ENCODE peak calls at places on chromosomes 16 and 17, in seven cellular contexts. A, R, Y, X, N, L and T are unnamed samples. For H3K4me1, the result is how much of the 10 kb centered on the place peaks cover.

GRCh38 chr17:45907720-45908395 is 13.5 kb downstream of the MAPT start:
- DNase-seq in X (no peak), A (no peak), R (no peak), N (no peak), L (no peak), Y (no peak), T (no peak)

GRCh38 chr16:57263585-57264351 is 18.7 kb downstream of the ARL2BP start:
- DNase-seq in R (peak), A (no peak), N (no peak), Y (no peak), X (no peak), L (no peak), T (no peak)

GRCh38 chr16:9845661-9846361 is 336.4 kb downstream of the GRIN2A start:
- DNase-seq in Y (peak), N (no peak), R (no peak), X (no peak), L (no peak), A (no peak), T (no peak)

GRCh38 chr17:47993031-47993546 is 22.2 kb downstream of the CDK5RAP3 start:
- DNase-seq in X (no peak), L (no peak), N (no peak), Y (no peak), R (no peak), A (no peak), T (no peak)

GRCh38 chr17:55577011-55577586 is 65.8 kb upstream of the SMIM36 start:
- DNase-seq in A (no peak), X (no peak), Y (peak), N (no peak), L (peak), R (peak), T (peak)

GRCh38 chr16:67150833-67151396 is at the start of gene B3GNT9:
- DNase-seq in L (peak), A (no peak), X (peak), R (peak), N (peak), Y (peak), T (no peak)

GRCh38 chr17:30922235-30922993 is 669 bp downstream of the ADAP2 start:
- DNase-seq in R (peak), Y (no peak), A (no peak), X (peak), N (no peak), L (peak), T (peak)

GRCh38 chr17:31696184-31696602 is 162.9 kb downstream of the COPRS start:
- DNase-seq in X (peak), L (peak), Y (peak), N (no peak), R (no peak), A (no peak), T (peak)

GRCh38 chr16:31664683-31665482 is 137.2 kb downstream of the AHSP start:
- DNase-seq in A (no peak), X (no peak), N (no peak), Y (no peak), L (no peak), R (no peak), T (no peak)

GRCh38 chr16:59881366-59881765 is 1147.2 kb upstream of the GOT2 start:
- DNase-seq in R (no peak), L (no peak), N (no peak), A (no peak), X (no peak), Y (no peak), T (no peak)

GRCh38 chr16:86450691-86451090 is 59.6 kb upstream of the FOXF1 start:
- DNase-seq in X (no peak), R (no peak), L (no peak), A (no peak), N (no peak), Y (no peak), T (no peak)

GRCh38 chr16:78675312-78675711 is 575.9 kb downstream of the WWOX start:
- DNase-seq in Y (peak), R (no peak), L (no peak), A (no peak), X (no peak), N (no peak), T (no peak)

GRCh38 chr16:1972490-1972877 is 631 bp downstream of the TBL3 start:
- DNase-seq in N (no peak), R (no peak), L (no peak), Y (no peak), X (no peak), A (no peak), T (no peak)

GRCh38 chr16:87384162-87384999 is 805 bp upstream of the FBXO31 start:
- DNase-seq in A (no peak), R (peak), L (peak), X (peak), N (no peak), Y (no peak), T (no peak)

GRCh38 chr17:50905460-50905803 is 39.3 kb upstream of the TOB1 start:
- DNase-seq in N (no peak), X (no peak), Y (no peak), L (no peak), R (no peak), A (no peak), T (peak)

GRCh38 chr16:89383095-89384003 is 107.0 kb downstream of the ANKRD11 start:
- DNase-seq in R (peak), X (peak), L (no peak), A (no peak), Y (no peak), N (peak), T (peak)

GRCh38 chr17:76879254-76879653 is 11.1 kb downstream of the MGAT5B start:
- DNase-seq in L (no peak), A (no peak), Y (no peak), N (no peak), R (no peak), X (no peak), T (no peak)

GRCh38 chr17:49730078-49730786 is 22.5 kb upstream of the SLC35B1 start:
- DNase-seq in N (no peak), R (peak), A (no peak), X (no peak), Y (peak), L (peak), T (peak)

GRCh38 chr17:75730065-75730464 is 8.8 kb downstream of the ITGB4 start:
- DNase-seq in R (no peak), L (no peak), A (no peak), Y (no peak), X (no peak), N (no peak), T (no peak)

GRCh38 chr16:2194852-2195315 is 1.5 kb downstream of the CASKIN1 start:
- DNase-seq in R (no peak), A (no peak), L (no peak), Y (peak), X (peak), N (peak), T (peak)

GRCh38 chr17:48642059-48642842 is 16.1 kb upstream of the HOXB9 start:
- DNase-seq in A (no peak), X (no peak), Y (no peak), L (no peak), N (no peak), R (peak), T (no peak)

GRCh38 chr17:62797959-62798358 is 10.2 kb downstream of the MARCHF10 start:
- DNase-seq in N (no peak), A (no peak), L (no peak), X (no peak), R (no peak), Y (peak), T (no peak)

GRCh38 chr16:3012246-3012645 is 477 bp upstream of the CLDN9 start:
- DNase-seq in N (no peak), R (no peak), A (no peak), Y (no peak), X (no peak), L (no peak), T (peak)

GRCh38 chr17:68295086-68295485 is 3.8 kb downstream of the ARSG start:
- DNase-seq in R (no peak), L (no peak), N (no peak), A (no peak), Y (no peak), X (no peak), T (no peak)

GRCh38 chr16:52068447-52069074 is 478.4 kb downstream of the TOX3 start:
- DNase-seq in N (no peak), L (no peak), A (no peak), R (no peak), Y (peak), X (peak), T (no peak)

GRCh38 chr17:77124192-77124908 is 16.4 kb upstream of the SEC14L1 start:
- DNase-seq in A (peak), R (no peak), L (no peak), N (no peak), X (no peak), Y (no peak), T (no peak)

GRCh38 chr16:62135903-62136302 is 99.7 kb upstream of the CDH8 start:
- DNase-seq in Y (no peak), N (no peak), R (no peak), L (no peak), X (no peak), A (no peak), T (no peak)

GRCh38 chr17:44004761-44005526 is 522 bp downstream of the NAGS start:
- DNase-seq in Y (no peak), L (no peak), R (peak), A (no peak), X (peak), N (no peak), T (no peak)

GRCh38 chr17:12659500-12659899 is 6.2 kb upstream of the MYOCD start:
- DNase-seq in L (no peak), Y (peak), X (no peak), R (no peak), N (no peak), A (no peak), T (no peak)

GRCh38 chr16:77581706-77582105 is 140.6 kb upstream of the NUDT7 start:
- DNase-seq in L (no peak), N (no peak), Y (peak), X (no peak), R (no peak), A (no peak), T (no peak)

GRCh38 chr17:66707051-66707450 is 127.9 kb upstream of the CACNG5 start:
- DNase-seq in R (no peak), A (no peak), Y (no peak), X (no peak), L (no peak), N (peak), T (no peak)

GRCh38 chr16:46763147-46763546 is 15.0 kb upstream of the MYLK3 start:
- DNase-seq in L (peak), X (peak), Y (no peak), A (no peak), R (no peak), N (no peak), T (no peak)

GRCh38 chr16:53817117-53817516 is 113.2 kb downstream of the FTO start:
- DNase-seq in X (no peak), L (no peak), R (no peak), N (no peak), Y (peak), A (peak), T (no peak)

GRCh38 chr16:19210968-19211367 is 42.9 kb downstream of the SYT17 start:
- DNase-seq in Y (no peak), X (no peak), R (no peak), L (no peak), N (no peak), A (no peak), T (no peak)

GRCh38 chr17:79622776-79623175 is 11.9 kb upstream of the RBFOX3 start:
- DNase-seq in Y (no peak), N (no peak), L (no peak), R (peak), A (no peak), X (no peak), T (no peak)

GRCh38 chr16:1193143-1193824 is 31.8 kb downstream of the TPSG1 start:
- DNase-seq in L (no peak), R (no peak), A (peak), Y (no peak), N (no peak), X (no peak), T (no peak)

DNA sequence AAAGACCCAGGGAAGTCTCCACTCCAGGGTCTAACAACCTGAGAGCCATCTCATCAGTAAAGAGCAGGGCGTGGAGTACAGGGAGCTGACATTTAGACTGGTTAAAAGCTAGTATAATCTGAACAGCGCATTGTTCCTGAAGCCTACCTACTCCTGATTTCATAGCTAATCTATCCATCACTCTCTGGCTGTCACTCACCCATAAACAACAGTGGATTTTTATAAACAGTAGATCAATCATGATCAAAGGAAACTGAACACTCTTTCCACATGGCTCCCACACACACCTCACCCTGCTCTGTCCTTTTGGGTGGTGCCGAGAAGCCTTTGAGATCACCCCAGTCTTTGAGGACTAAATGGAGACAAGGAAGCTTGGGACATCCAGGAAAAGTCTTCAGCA is 13.0 kb upstream of the COG1 start:
- DNase-seq in R (no peak), N (no peak), L (no peak), A (no peak), Y (no peak), X (no peak), T (no peak)
- H3K27ac ChIP-seq in R (no peak), N (no peak), L (no peak), A (no peak), Y (no peak), X (no peak), T (no peak)

GRCh38 chr16:10870137-10870776 is 6.7 kb upstream of the CIITA start:
- DNase-seq in A (no peak), Y (no peak), X (no peak), L (no peak), R (no peak), N (no peak), T (no peak)
- H3K4me1 ChIP-seq in A (under half), Y (under half), X (under half), L (under half), R (under half), N (under half), T (under half)

GRCh38 chr16:55370762-55371482 is 46.9 kb downstream of the IRX6 start:
- DNase-seq in Y (peak), L (peak), X (peak), R (peak), N (no peak), A (no peak), T (peak)
- TF ChIP-seq CTCF in Y (peak), L (peak), X (peak), R (no peak), N (no peak), A (no peak), T (no peak)

GRCh38 chr17:60372790-60373483 is 19.0 kb downstream of the USP32 start:
- DNase-seq in L (no peak), X (no peak), A (no peak), N (no peak), R (no peak), Y (peak), T (no peak)
- H3K27ac ChIP-seq in L (no peak), X (no peak), A (no peak), N (no peak), R (no peak), Y (peak), T (no peak)

GRCh38 chr16:50655558-50656055 is 25.5 kb downstream of the SNX20 start:
- DNase-seq in N (no peak), A (no peak), X (no peak), R (no peak), Y (no peak), L (no peak), T (no peak)

GRCh38 chr16:50657251-50657650 is 23.9 kb downstream of the SNX20 start:
- DNase-seq in Y (no peak), N (no peak), A (no peak), X (no peak), L (no peak), R (no peak), T (peak)

GRCh38 chr16:50653056-50653455 is 28.1 kb downstream of the SNX20 start:
- DNase-seq in A (no peak), L (no peak), X (no peak), Y (no peak), R (no peak), N (no peak), T (no peak)

GRCh38 chr16:50653633-50654524 is 27.2 kb downstream of the SNX20 start:
- DNase-seq in N (no peak), Y (no peak), A (no peak), L (no peak), X (no peak), R (no peak), T (peak)

DNA sequence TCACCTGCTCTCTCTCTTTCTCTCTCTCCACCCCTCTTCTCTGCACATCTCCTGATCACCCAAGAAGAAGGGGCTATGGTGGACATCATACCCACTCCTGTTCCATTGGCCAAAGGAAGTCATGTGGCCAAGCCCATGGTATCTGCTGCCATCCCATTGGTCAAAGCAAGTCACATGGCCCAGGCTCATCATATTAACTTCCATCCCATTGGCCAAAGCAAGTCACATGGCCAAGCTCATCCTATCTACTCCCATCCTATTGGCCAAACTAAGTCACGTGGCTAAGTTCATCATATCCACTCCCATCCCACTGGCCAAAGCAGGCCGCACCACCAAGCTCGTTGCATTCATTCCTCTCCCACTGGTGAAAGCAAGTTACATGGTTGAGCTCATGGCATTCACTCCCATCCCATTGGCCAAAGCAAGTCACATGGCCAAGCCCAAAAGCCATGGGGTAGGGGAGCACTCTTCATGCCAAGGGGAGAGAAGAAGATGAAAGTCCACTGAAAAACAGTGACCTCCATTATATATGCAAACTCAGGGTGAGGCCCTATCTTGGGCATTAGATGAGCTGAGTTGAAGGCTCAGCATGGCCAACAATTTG is 29.2 kb downstream of the SNX20 start:
- DNase-seq in A (no peak), R (no peak), N (no peak), L (no peak), X (no peak), Y (no peak), T (no peak)
- H3K4me1 ChIP-seq in A (under half), R (under half), N (under half), L (under half), X (under half), Y (under half), T (under half)

GRCh38 chr17:61598014-61598413 is 7.0 kb upstream of the NACA2 start:
- DNase-seq in L (no peak), Y (no peak), A (no peak), X (no peak), R (no peak), N (no peak), T (no peak)
- TF ChIP-seq CTCF in L (no peak), Y (no peak), A (no peak), X (no peak), R (no peak), N (no peak), T (no peak)

GRCh38 chr17:58702708-58703107 is 10.3 kb downstream of the RAD51C start:
- DNase-seq in A (no peak), L (no peak), Y (no peak), R (no peak), X (no peak), N (no peak), T (no peak)
- H3K27ac ChIP-seq in A (no peak), L (no peak), Y (no peak), R (no peak), X (no peak), N (no peak), T (no peak)